ENCODE peak calls at places on chromosomes 11 and 22, in seven cellular contexts. I is breast epithelium; C is A549; W is psoas muscle; P is ovary; A is CD8-positive, alpha-beta memory T cell; L is CD8-positive, alpha-beta T cell. X is an unnamed sample. For H3K9me3, the result is how much of the 10 kb centered on the place peaks cover.

GRCh38 chr11:43503417-43503816 is 144.7 kb downstream of the TTC17 start:
- DNase-seq in I (no peak), C (no peak), W (no peak), P (no peak), A (no peak), L (no peak), X (no peak)

GRCh38 chr11:113401718-113402117 is 14.1 kb downstream of the ANKK1 start:
- DNase-seq in I (peak), C (peak), W (peak), P (no peak), A (no peak), L (no peak), X (no peak)

GRCh38 chr11:72204865-72205264 is 11.7 kb upstream of the FOLR2 start:
- DNase-seq in I (no peak), C (no peak), W (no peak), P (no peak), A (no peak), L (no peak), X (no peak)

GRCh38 chr11:105392546-105392945 is 217.3 kb upstream of the GRIA4 start:
- DNase-seq in I (no peak), C (no peak), W (no peak), P (no peak), A (no peak), L (no peak), X (no peak)

GRCh38 chr22:39236321-39237275 is 8.2 kb downstream of the PDGFB start:
- DNase-seq in I (no peak), C (no peak), W (peak), P (no peak), A (peak), L (peak), X (peak)

GRCh38 chr11:78940500-78941225 is 366.0 kb upstream of the NARS2 start:
- DNase-seq in I (no peak), C (no peak), W (no peak), P (no peak), A (no peak), L (no peak), X (no peak)

GRCh38 chr11:71913716-71914115 is 14.7 kb downstream of the XNDC1N start:
- DNase-seq in I (no peak), C (no peak), W (no peak), P (no peak), A (no peak), L (no peak), X (no peak)

GRCh38 chr11:4680341-4680740 is 17.3 kb downstream of the OR51E2 start:
- DNase-seq in I (no peak), C (no peak), W (no peak), P (no peak), A (no peak), L (no peak), X (no peak)

GRCh38 chr11:17560281-17561110 is 13.4 kb downstream of the OTOG start:
- DNase-seq in I (no peak), C (no peak), W (no peak), P (no peak), A (no peak), L (no peak), X (no peak)

GRCh38 chr11:118913411-118914125 is 12.2 kb downstream of the BCL9L start:
- DNase-seq in I (no peak), C (no peak), W (peak), P (peak), A (peak), L (peak), X (no peak)

DNA sequence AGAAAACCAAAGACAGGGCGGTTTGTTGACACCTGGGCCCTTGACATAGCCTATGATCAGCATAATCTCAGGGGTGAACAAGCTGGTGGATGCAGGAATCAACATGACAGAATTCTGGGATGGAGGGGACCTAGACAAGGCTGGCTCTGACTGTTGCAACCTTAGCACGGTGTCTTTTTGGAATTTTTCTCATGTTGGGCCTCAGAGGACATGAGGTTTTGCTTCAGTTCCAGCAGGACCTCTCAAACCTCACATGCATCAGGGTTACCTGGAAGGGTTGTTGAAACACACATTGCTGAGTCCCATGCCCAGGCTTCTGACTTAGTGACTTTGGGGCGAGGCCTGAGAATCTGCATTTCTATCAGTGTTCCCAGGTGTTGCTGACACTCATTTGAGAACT is 345.6 kb upstream of the B3GAT1 start:
- DNase-seq in I (no peak), C (no peak), W (no peak), P (no peak), A (no peak), L (no peak), X (no peak)
- H3K9me3 ChIP-seq in I (under half), C (under half), W (under half), P (under half), A (under half), L (under half), X (under half)

GRCh38 chr22:18024276-18024939 is at the start of gene MICAL3:
- DNase-seq in I (peak), C (peak), W (peak), P (peak), A (peak), L (peak), X (peak)
- H3K9me3 ChIP-seq in I (under half), C (under half), W (under half), P (under half), A (under half), L (under half), X (under half)

DNA sequence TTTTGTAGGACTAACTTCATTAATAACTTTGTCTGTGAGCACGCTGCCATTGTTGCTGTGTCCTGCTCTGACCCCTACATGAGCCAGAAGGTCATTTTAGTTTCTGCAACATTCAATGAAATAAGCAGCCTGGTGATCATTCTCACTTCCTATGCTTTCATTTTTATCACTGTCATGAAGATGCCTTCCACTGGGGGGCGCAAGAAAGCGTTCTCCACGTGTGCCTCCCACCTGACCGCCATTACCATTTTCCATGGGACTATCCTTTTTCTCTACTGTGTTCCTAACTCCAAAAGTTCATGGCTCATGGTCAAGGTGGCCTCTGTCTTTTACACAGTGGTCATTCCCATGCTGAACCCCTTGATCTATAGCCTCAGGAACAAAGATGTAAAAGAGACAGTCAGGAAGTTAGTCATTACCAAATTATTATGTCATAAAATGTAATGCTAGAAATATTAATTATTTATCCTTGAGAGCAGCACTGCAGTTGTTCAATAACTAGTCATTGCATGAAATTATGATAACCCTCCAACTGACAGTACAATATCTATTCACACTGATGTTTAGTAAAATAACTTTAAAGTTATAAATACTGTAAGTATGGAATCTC is 46.4 kb upstream of the OR5D13 start:
- DNase-seq in I (no peak), C (no peak), W (no peak), P (no peak), A (no peak), L (no peak), X (no peak)
- H3K9me3 ChIP-seq in I (under half), C (under half), W (under half), P (under half), A (under half), L (under half), X (under half)

GRCh38 chr11:2661173-2662023 is 38.4 kb downstream of the KCNQ1OT1 start:
- DNase-seq in I (no peak), C (no peak), W (no peak), P (no peak), A (no peak), L (no peak), X (peak)
- H3K9me3 ChIP-seq in I (under half), C (half or more), W (under half), P (under half), A (under half), L (under half), X (under half)

GRCh38 chr22:47248925-47249324 is 486.5 kb downstream of the TBC1D22A start:
- DNase-seq in I (no peak), C (no peak), W (no peak), P (no peak), A (no peak), L (no peak), X (no peak)
- H3K9me3 ChIP-seq in I (under half), C (under half), W (under half), P (under half), A (under half), L (under half), X (under half)

DNA sequence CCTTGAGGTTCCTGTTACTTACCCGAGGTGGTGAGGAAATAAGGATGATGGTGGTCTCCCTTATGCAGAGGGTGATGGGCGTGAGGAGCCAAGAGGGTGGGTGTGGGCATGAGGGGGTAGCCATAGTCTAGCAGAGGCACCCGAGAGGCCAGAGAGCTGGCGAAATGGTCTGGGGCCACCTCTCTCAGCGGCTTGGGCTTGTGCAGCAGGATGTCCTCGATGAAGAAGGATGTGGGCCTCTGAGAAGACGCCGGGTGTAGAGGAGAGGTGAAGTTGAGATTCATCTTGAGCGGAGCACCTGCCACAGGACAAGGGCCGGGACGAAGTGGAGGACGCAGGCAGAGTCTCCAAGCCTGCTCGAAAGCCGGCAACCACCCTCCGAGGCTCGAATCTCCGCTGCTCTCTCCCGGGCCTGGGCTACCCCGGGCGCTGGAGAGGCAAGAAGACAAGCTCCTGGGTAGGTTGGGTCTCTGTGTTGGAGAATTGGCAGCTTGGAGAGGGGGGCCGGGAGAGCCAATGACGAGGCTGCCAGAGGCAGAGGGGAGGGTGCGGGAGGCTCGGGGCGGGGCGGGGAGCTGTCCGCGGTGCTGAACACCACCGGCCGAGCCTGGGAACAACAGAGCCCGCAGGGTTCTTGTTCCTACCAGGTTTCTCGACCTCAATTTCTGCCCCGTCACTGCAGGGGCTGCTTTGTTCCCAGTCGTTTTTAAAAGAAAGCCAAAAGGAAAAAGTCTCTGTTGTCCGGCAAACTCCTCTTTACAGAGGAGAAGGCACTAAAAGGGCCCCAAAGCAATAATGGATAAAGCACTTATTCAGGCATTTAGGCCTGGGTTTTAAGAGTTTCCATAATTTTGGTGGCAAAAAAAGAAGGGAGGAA is at the start of gene BSX:
- DNase-seq in I (no peak), C (no peak), W (peak), P (peak), A (peak), L (peak), X (peak)
- H3K9me3 ChIP-seq in I (under half), C (under half), W (under half), P (under half), A (under half), L (under half), X (under half)

DNA sequence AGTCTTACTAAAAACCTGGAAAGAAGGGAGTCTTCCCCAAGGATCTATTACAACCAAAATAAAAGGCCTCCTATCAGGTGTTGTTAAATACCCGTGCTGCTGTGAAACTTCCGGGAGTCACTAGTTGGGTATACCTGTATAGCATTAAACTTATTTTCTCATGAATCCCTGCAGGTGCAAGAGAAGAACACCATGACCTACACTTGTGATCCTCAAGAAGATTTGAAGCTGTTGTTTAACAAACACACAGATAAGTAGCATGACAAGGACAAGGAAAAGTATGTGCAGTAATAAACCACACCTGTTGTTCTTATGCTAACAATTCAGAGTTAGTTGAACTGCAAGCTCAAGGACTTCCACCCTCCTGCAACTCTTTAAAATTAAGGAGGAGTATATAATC is 12.0 kb downstream of the OR4C45 start:
- DNase-seq in I (no peak), C (no peak), W (no peak), P (no peak), A (no peak), L (no peak), X (no peak)
- H3K9me3 ChIP-seq in I (under half), C (under half), W (under half), P (under half), A (under half), L (under half), X (under half)

GRCh38 chr22:48181168-48181955 is 1418.9 kb downstream of the TBC1D22A start:
- DNase-seq in I (no peak), C (no peak), W (no peak), P (no peak), A (no peak), L (no peak), X (no peak)

GRCh38 chr22:48182896-48183805 is 1420.7 kb downstream of the TBC1D22A start:
- DNase-seq in I (no peak), C (no peak), W (no peak), P (no peak), A (no peak), L (no peak), X (no peak)

GRCh38 chr22:48179571-48180546 is 1417.4 kb downstream of the TBC1D22A start:
- DNase-seq in I (no peak), C (no peak), W (no peak), P (no peak), A (no peak), L (no peak), X (no peak)

GRCh38 chr22:48180631-48181030 is 1418.2 kb downstream of the TBC1D22A start:
- DNase-seq in I (no peak), C (no peak), W (no peak), P (no peak), A (no peak), L (no peak), X (no peak)

DNA sequence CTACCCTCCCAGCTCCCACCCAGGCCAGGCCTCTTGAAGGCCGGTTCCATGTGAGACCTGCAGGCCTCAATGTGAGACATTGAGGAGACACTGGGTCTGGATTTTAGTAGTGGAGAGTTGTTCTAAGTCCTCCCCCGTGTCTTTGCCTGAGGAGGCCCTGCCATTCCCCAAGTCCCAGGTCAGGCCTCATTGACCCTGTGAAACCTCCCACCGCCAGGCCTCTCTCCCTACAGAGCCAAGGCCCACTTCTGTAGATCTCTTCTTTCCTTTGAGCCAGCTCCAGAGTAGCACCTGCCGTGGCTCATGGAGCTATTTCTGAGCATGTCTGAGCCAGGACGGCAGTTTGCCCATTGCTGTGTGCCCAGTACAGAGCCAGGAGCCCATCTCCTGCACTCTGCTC is 1419.6 kb downstream of the TBC1D22A start:
- DNase-seq in I (no peak), C (no peak), W (no peak), P (no peak), A (no peak), L (no peak), X (no peak)
- H3K9me3 ChIP-seq in I (under half), C (under half), W (under half), P (under half), A (under half), L (under half), X (under half)

DNA sequence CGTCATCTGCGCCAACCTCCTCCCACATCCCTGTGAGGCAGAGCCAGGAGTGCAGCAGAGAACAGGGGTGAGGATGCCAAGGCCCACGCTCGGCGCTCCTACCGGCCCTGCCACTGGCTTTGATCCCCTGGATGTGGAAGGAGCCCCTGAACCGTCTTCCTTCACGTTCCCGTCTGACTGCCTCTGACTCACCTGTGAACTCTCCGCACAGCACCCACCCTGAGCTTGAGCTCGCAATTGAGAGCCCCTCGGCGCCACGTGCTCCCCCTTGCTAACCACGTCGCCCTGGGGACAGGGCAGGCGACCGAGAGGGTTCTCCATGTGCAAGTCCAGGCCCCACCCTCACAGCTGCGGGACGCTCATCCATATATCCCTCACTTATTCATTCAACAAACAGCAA is 645.3 kb downstream of the BRD1 start:
- DNase-seq in I (no peak), C (no peak), W (peak), P (no peak), A (no peak), L (no peak), X (no peak)
- H3K9me3 ChIP-seq in I (under half), C (under half), W (under half), P (under half), A (under half), L (under half), X (under half)

X was measured in CD4-positive, alpha-beta memory T cell.